ENCODE peak calls at places on chromosomes 4 and X, in nine cellular contexts. I is activated effector memory CD4-positive, alpha-beta T cell treated with anti-CD3 and anti-CD28 coated beads, Interleukin-2, amount 50 U/mL, for 16 hours; S is germinal center; A is hippocampal formation; T is NCI-H526; X is fibroblast of the conjunctiva; Z is stimulated activated CD4-positive, alpha-beta T cell treated with anti-CD3 and anti-CD28 coated beads, Interleukin-2, amount 100 ng/mL, for 48 hours; J is GM13977; F is Kasumi-1. P is an unnamed sample.

GRCh38 chr4:150579591-150580234 is 2.2 kb upstream of the MAB21L2 start:
- DNase-seq in X (no peak), S (no peak), T (no peak), F (no peak), J (no peak), I (no peak), A (no peak), Z (no peak), P (no peak)

GRCh38 chr4:16717266-16717970 is 181.0 kb downstream of the LDB2 start:
- DNase-seq in S (no peak), T (no peak), J (no peak), I (no peak), A (no peak), X (no peak), F (no peak), Z (no peak), P (no peak)

GRCh38 chrX:46929439-46930018 is 17.3 kb downstream of the JADE3 start:
- DNase-seq in Z (no peak), I (no peak), J (no peak), T (no peak), S (no peak), X (no peak), F (no peak), A (no peak), P (no peak)

GRCh38 chr4:23775694-23776093 is 114.2 kb downstream of the PPARGC1A start:
- DNase-seq in T (no peak), I (no peak), J (no peak), S (no peak), Z (no peak), A (no peak), F (no peak), X (no peak), P (no peak)

GRCh38 chrX:123964155-123964554 is 2.6 kb downstream of the STAG2 start:
- DNase-seq in S (no peak), I (no peak), J (no peak), T (no peak), F (peak), X (no peak), A (no peak), Z (no peak), P (no peak)

GRCh38 chr4:7744131-7744804 is 195.4 kb downstream of the AFAP1 start:
- DNase-seq in F (peak), A (peak), X (no peak), S (no peak), Z (no peak), I (no peak), J (no peak), T (no peak), P (no peak)

GRCh38 chrX:119042040-119042439 is 30.8 kb upstream of the CT47C1 start:
- DNase-seq in F (no peak), S (no peak), T (no peak), J (no peak), A (no peak), I (no peak), Z (no peak), X (no peak), P (no peak)

GRCh38 chr4:79935264-79935663 is 137.8 kb downstream of the ANTXR2 start:
- DNase-seq in T (no peak), I (no peak), S (no peak), A (no peak), F (no peak), X (no peak), Z (no peak), J (no peak), P (no peak)

GRCh38 chr4:77849278-77849965 is 13.2 kb upstream of the MRPL1 start:
- DNase-seq in S (no peak), J (no peak), I (no peak), A (no peak), T (no peak), Z (no peak), X (no peak), F (no peak), P (no peak)

GRCh38 chr4:41506071-41506470 is 31.9 kb upstream of the LIMCH1 start:
- DNase-seq in X (no peak), T (no peak), F (no peak), I (no peak), S (no peak), A (no peak), J (no peak), Z (no peak), P (no peak)

P was measured in AML-193.